ENCODE peak calls at places on chromosome 2, in nine cellular contexts. Y, M, R, E, I, P, J, F and A are unnamed samples.

GRCh38 chr2:39015424-39015823 is 105.4 kb downstream of the SOS1 start:
- DNase-seq in Y (no peak), M (no peak), R (no peak), E (no peak), I (no peak), P (no peak), J (no peak), F (no peak), A (no peak)

GRCh38 chr2:10658041-10658913 is 31.5 kb downstream of the NOL10 start:
- DNase-seq in Y (no peak), M (no peak), R (peak; percentile 37), E (no peak), I (no peak), P (peak; percentile 41), J (peak; percentile 82), F (no peak), A (no peak)

GRCh38 chr2:68320118-68320641 is 431 bp upstream of the CNRIP1 start:
- DNase-seq in Y (peak; percentile 23), M (no peak), R (no peak), E (peak; percentile 13), I (no peak), P (no peak), J (peak; percentile 29), F (no peak), A (no peak)

GRCh38 chr2:42566006-42566405 is 2.4 kb upstream of the MTA3 start:
- DNase-seq in Y (no peak), M (no peak), R (no peak), E (no peak), I (no peak), P (no peak), J (no peak), F (no peak), A (no peak)

GRCh38 chr2:38750011-38750792 is 959 bp downstream of the SRSF7 start:
- DNase-seq in Y (peak; percentile 47), M (peak; percentile 51), R (no peak), E (peak; percentile 59), I (no peak), P (no peak), J (peak; percentile 52), F (peak; percentile 73), A (peak; percentile 67)

GRCh38 chr2:73451263-73451972 is 65.8 kb downstream of the ALMS1 start:
- DNase-seq in Y (no peak), M (no peak), R (no peak), E (no peak), I (no peak), P (no peak), J (no peak), F (no peak), A (no peak)

GRCh38 chr2:23402205-23402740 is 17.3 kb downstream of the KLHL29 start:
- DNase-seq in Y (no peak), M (no peak), R (no peak), E (no peak), I (no peak), P (no peak), J (no peak), F (no peak), A (peak; percentile 26)

GRCh38 chr2:64730551-64731305 is 77.0 kb upstream of the SERTAD2 start:
- DNase-seq in Y (no peak), M (peak; percentile 24), R (peak; percentile 70), E (peak; percentile 30), I (peak; percentile 64), P (peak; percentile 50), J (peak; percentile 81), F (peak; percentile 51), A (peak; percentile 80)

GRCh38 chr2:219099319-219099718 is 38.6 kb upstream of the IHH start:
- DNase-seq in Y (no peak), M (no peak), R (no peak), E (no peak), I (no peak), P (peak; percentile 20), J (no peak), F (no peak), A (no peak)

GRCh38 chr2:152875832-152876669 is 157.6 kb downstream of the ARL6IP6 start:
- DNase-seq in Y (no peak), M (no peak), R (no peak), E (no peak), I (no peak), P (no peak), J (peak; percentile 62), F (no peak), A (no peak)

GRCh38 chr2:190328748-190329147 is 9.1 kb upstream of the HIBCH start:
- DNase-seq in Y (no peak), M (no peak), R (no peak), E (no peak), I (no peak), P (no peak), J (no peak), F (no peak), A (no peak)
- TF ChIP-seq CTCF in Y (no peak), M (no peak), R (no peak), E (no peak), I (peak; percentile 23), P (peak; percentile 34), J (peak; percentile 15), F (peak; percentile 21), A (no peak)

GRCh38 chr2:172977330-172978052 is 98.2 kb upstream of the MAP3K20 start:
- DNase-seq in Y (no peak), M (no peak), R (no peak), E (no peak), I (no peak), P (no peak), J (no peak), F (no peak), A (no peak)
- TF ChIP-seq CTCF in Y (no peak), M (no peak), R (no peak), E (peak; percentile 53), I (no peak), P (no peak), J (no peak), F (no peak), A (no peak)

GRCh38 chr2:20674974-20675679 is 8.2 kb downstream of the GDF7 start:
- DNase-seq in Y (no peak), M (no peak), R (no peak), E (peak; percentile 72), I (no peak), P (peak; percentile 60), J (peak; percentile 78), F (no peak), A (no peak)

GRCh38 chr2:20674309-20674965 is 7.5 kb downstream of the GDF7 start:
- DNase-seq in Y (no peak), M (no peak), R (no peak), E (no peak), I (no peak), P (no peak), J (no peak), F (no peak), A (no peak)

GRCh38 chr2:20675701-20676352 is 8.9 kb downstream of the GDF7 start:
- DNase-seq in Y (no peak), M (peak; percentile 51), R (no peak), E (no peak), I (no peak), P (no peak), J (peak; percentile 24), F (no peak), A (no peak)

GRCh38 chr2:20677301-20678176 is 10.6 kb downstream of the GDF7 start:
- DNase-seq in Y (no peak), M (no peak), R (no peak), E (no peak), I (no peak), P (no peak), J (no peak), F (no peak), A (peak; percentile 53)

DNA sequence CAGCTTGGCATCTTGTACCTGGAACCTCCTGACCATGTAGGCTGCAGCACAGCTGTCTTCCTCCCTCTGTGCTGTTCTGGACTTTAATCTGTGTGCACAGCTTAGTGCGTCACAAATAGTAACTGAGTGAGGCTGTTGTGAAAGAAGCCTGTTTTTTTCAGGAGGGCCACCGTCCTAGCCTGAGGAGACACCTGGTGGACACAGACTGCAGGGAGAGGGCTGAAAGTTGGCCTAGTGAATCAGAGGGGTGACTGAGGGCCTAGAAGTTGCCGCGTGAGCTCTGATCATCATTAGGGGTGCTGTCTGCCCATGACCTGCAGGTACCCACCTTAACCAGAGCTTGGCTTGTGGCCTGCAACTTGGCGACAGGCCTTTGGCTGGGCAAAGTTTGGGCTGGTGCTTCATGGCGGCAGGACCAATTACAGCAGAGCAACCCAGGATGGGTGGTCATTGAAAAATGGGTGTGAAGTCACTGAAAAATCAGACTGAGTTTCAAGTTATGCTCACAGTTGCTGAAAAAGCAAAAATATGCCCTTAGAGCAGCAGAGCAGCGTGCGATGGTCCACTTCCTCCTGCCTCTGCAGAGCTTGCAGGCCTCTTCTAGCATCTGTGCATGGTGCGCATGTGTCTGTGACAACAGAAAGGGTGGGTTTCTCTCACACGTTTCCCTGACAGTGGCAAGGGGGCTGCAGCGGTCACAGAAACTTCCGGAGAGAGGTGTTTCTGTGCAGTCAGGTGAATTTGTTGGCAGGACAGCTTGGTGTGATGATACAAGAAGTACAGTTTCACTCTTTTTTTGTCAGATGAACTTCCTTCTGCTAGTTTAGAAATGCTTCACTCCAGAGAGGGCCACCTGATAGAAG is 9.6 kb downstream of the GDF7 start:
- DNase-seq in Y (no peak), M (no peak), R (no peak), E (no peak), I (no peak), P (no peak), J (no peak), F (no peak), A (peak; percentile 31)
- TF ChIP-seq CTCF in Y (no peak), M (no peak), R (no peak), E (no peak), I (no peak), P (no peak), J (no peak), F (no peak), A (no peak)

GRCh38 chr2:159921752-159922404 is 123.9 kb upstream of the CD302 start:
- DNase-seq in Y (peak; percentile 94), M (peak; percentile 65), R (no peak), E (peak; percentile 54), I (no peak), P (no peak), J (peak; percentile 32), F (peak; percentile 88), A (peak; percentile 94)
- TF ChIP-seq CTCF in Y (peak; percentile 74), M (no peak), R (peak; percentile 73), E (peak; percentile 39), I (peak; percentile 70), P (peak; percentile 71), J (peak; percentile 18), F (peak; percentile 86), A (peak; percentile 62)